ENCODE peak calls at places on chromosomes 1 and 21, in eight cellular contexts. M is heart left ventricle, K is K562, L is prostate gland, T is ovary, X is erythroblast, V is vagina, C is testis. R is an unnamed sample.

GRCh38 chr21:35585155-35585554 is 475.2 kb downstream of the SETD4 start:
- DNase-seq in X (no peak), M (no peak), K (no peak), C (no peak), V (no peak), T (no peak), L (no peak), R (no peak)

GRCh38 chr1:199490804-199491527 is 536.5 kb upstream of the NR5A2 start:
- DNase-seq in V (no peak), M (no peak), K (no peak), X (no peak), T (no peak), C (no peak), L (no peak), R (no peak)

GRCh38 chr1:151867321-151867720 is 13.8 kb upstream of the THEM5 start:
- DNase-seq in C (no peak), X (no peak), M (no peak), V (no peak), L (no peak), K (no peak), T (no peak), R (no peak)

GRCh38 chr1:247079141-247079874 is 697 bp upstream of the ZNF670 start:
- DNase-seq in K (no peak), C (peak), X (peak), M (no peak), T (no peak), L (no peak), V (no peak), R (no peak)

GRCh38 chr1:186424539-186424938 is 36.4 kb downstream of the PDC start:
- DNase-seq in K (no peak), C (peak), V (no peak), T (no peak), L (no peak), X (peak), M (peak), R (no peak)

GRCh38 chr1:247905899-247906503 is 10.6 kb downstream of the OR2W3 start:
- DNase-seq in X (peak), M (no peak), C (no peak), L (no peak), T (no peak), K (no peak), V (no peak), R (no peak)

GRCh38 chr21:35619184-35619583 is 441.1 kb downstream of the SETD4 start:
- DNase-seq in K (no peak), L (no peak), M (no peak), X (no peak), V (no peak), C (no peak), T (no peak), R (no peak)

GRCh38 chr1:155940531-155940992 is 876 bp upstream of the RXFP4 start:
- DNase-seq in K (no peak), L (no peak), M (no peak), C (peak), X (peak), V (no peak), T (peak), R (peak)

GRCh38 chr1:202979459-202979858 is 12.4 kb upstream of the CYB5R1 start:
- DNase-seq in M (no peak), K (no peak), X (no peak), T (no peak), L (no peak), C (no peak), V (no peak), R (no peak)

GRCh38 chr1:185733818-185734709 is at the start of gene HMCN1:
- DNase-seq in X (peak), L (peak), T (peak), M (peak), K (peak), V (peak), C (peak), R (peak)

GRCh38 chr1:89610457-89610991 is 22.4 kb upstream of the LRRC8C start:
- DNase-seq in T (no peak), X (no peak), V (no peak), L (no peak), M (no peak), C (no peak), K (no peak), R (no peak)

GRCh38 chr1:67753776-67754525 is 69.0 kb downstream of the GADD45A start:
- DNase-seq in T (no peak), L (no peak), C (no peak), K (peak), X (no peak), V (no peak), M (no peak), R (no peak)

GRCh38 chr1:45014403-45015028 is 2.5 kb downstream of the UROD start:
- DNase-seq in K (peak), L (peak), T (peak), X (peak), V (no peak), M (peak), C (peak), R (peak)

GRCh38 chr1:77978293-77978968 is 441 bp downstream of the FUBP1 start:
- DNase-seq in L (peak), K (peak), V (peak), M (peak), C (peak), X (peak), T (peak), R (peak)
- TF ChIP-seq POLR2A in L (peak), K (peak), V (peak), M (no peak), C (no peak), X (peak), T (no peak), R (no peak)

DNA sequence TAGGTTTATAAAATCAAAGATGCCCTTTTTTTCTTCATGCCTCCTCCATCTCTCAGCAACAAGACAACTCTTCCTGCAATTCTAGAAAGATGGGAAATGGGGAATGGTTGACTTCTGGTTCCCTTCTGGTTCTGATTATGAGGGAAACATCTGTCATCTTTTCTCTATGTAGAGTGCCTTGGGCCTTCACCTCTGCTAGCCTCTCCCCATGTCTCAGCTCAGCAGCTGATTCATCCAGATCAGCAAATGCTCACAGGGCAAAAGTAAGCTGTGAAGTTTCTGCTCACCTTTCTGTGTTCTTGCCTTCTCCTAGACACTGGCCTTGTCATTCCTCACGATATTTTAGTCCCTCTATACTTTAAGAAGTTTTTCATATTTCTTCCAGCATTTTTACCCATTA is 17.8 kb upstream of the BECN2 start:
- DNase-seq in C (no peak), X (no peak), M (no peak), L (no peak), V (no peak), K (no peak), T (no peak), R (no peak)
- TF ChIP-seq POLR2A in C (no peak), X (no peak), M (no peak), L (no peak), V (no peak), K (no peak), T (no peak), R (no peak)

GRCh38 chr1:235504122-235504493 is at the start of gene B3GALNT2:
- DNase-seq in M (no peak), X (no peak), L (no peak), K (no peak), T (no peak), V (no peak), C (no peak), R (no peak)
- TF ChIP-seq POLR2A in M (peak), X (peak), L (peak), K (peak), T (peak), V (peak), C (peak), R (peak)

DNA sequence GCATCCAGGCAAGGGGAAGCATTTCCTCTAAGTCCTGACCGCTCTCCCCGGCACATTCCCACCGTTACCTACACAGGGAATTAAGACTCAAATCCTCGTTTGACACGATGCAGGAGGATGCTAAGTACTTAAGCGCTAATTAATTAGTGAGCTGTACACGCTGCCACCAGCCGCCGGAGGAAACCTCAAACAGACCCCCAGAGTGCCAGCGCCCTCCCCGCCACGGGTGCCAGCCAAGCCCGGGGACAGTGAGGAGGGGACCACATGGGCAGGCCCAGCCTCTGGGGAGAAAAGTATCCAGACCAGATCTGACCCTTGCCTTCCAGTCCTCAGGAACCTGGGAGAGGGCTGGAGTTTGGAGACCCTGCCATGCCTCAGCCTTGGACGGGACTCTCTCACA is 17.4 kb upstream of the CASZ1 start:
- DNase-seq in K (no peak), L (no peak), T (no peak), X (no peak), V (no peak), C (no peak), M (no peak), R (no peak)
- TF ChIP-seq POLR2A in K (no peak), L (no peak), T (no peak), X (no peak), V (no peak), C (no peak), M (no peak), R (no peak)

GRCh38 chr21:42534361-42534900 is 20.8 kb downstream of the SLC37A1 start:
- DNase-seq in L (no peak), V (no peak), M (peak), X (no peak), C (no peak), K (no peak), T (no peak), R (no peak)

GRCh38 chr21:42535602-42536171 is 22.0 kb downstream of the SLC37A1 start:
- DNase-seq in T (no peak), K (no peak), C (no peak), L (no peak), V (no peak), X (no peak), M (no peak), R (no peak)

GRCh38 chr21:42533963-42534355 is 20.3 kb downstream of the SLC37A1 start:
- DNase-seq in T (no peak), K (no peak), X (no peak), L (no peak), M (no peak), V (no peak), C (no peak), R (no peak)

GRCh38 chr21:42533306-42533962 is 19.8 kb downstream of the SLC37A1 start:
- DNase-seq in C (no peak), K (no peak), X (no peak), T (no peak), M (no peak), L (no peak), V (no peak), R (no peak)

GRCh38 chr21:42534901-42535378 is 21.3 kb downstream of the SLC37A1 start:
- DNase-seq in X (no peak), M (no peak), T (no peak), C (no peak), L (no peak), K (no peak), V (no peak), R (no peak)
- TF ChIP-seq POLR2A in X (no peak), M (no peak), T (no peak), C (no peak), L (no peak), K (no peak), V (no peak), R (no peak)

DNA sequence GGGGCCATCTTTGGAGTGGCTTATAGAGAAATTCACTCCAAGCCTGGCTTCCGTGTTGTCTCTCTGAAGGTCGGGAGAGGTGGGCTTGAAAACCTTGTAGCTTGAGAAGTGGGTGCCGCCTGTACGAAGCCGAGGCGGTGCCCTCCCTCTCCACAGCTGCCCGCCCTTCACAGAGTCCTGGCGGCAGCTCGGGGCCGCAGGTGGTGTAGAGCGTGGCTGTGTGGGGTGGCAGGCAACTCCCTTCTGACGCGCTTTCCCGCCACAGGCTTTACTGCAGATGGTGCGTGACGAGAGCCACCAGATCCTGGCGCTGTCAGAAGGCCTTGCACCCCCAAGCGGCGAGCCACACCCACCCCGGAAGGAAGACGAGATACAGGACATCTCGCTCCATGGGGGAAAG is 33.1 kb upstream of the DIP2A start:
- DNase-seq in C (no peak), T (no peak), X (no peak), L (no peak), V (no peak), M (no peak), K (no peak), R (no peak)
- TF ChIP-seq POLR2A in C (no peak), T (no peak), X (no peak), L (no peak), V (no peak), M (no peak), K (no peak), R (no peak)

GRCh38 chr1:228143480-228144212 is 3.6 kb downstream of the GUK1 start:
- DNase-seq in K (no peak), L (no peak), C (no peak), M (no peak), T (no peak), X (no peak), V (no peak), R (no peak)

GRCh38 chr1:228142616-228143203 is 2.6 kb downstream of the GUK1 start:
- DNase-seq in K (no peak), M (no peak), X (no peak), V (peak), L (no peak), C (no peak), T (no peak), R (no peak)

GRCh38 chr1:228140724-228141081 is 624 bp downstream of the GUK1 start:
- DNase-seq in V (peak), M (no peak), T (no peak), X (no peak), L (no peak), C (no peak), K (no peak), R (no peak)

GRCh38 chr1:228141082-228141870 is 1.2 kb downstream of the GUK1 start:
- DNase-seq in C (peak), V (peak), L (no peak), M (peak), T (peak), X (peak), K (no peak), R (no peak)

DNA sequence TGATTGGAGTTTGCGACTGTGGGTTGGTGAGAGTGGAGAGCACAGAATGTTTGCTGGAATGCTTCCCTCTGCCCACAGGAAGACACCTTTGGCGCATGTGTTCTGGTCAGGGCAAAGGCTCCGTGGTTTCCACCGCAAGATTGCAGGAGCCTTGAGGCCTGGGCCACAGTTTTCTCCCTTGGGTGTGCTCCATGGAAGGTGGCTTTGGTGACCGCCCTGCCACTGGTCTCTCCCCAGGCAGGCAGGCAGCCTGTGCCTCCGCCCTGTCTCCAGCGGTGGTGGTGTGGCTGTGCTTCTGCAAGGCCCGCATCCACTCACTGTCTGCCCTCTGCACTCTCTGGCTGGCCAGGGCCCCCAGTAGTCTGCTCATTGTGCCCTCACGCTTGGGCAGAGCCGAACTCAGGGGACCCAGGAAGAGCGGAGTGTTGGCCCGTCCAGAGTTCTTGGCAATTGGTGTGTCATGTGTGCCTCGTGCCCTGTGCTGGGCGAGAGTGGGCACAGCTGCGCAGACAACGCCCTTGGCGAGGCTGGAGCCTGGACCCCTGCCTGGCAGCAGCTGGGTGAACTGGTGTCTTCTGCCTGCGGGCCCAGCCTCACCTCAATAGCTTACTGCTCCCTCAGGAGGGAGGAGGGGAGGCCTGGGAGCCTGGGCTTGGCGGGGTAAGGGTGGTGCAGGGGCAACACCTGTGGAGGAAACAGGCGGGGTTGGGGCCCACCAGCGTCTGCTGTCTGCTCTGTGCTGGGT is 2.0 kb downstream of the GUK1 start:
- DNase-seq in T (no peak), K (no peak), M (peak), L (no peak), V (peak), C (no peak), X (no peak), R (no peak)
- TF ChIP-seq POLR2A in T (no peak), K (no peak), M (no peak), L (no peak), V (no peak), C (no peak), X (no peak), R (no peak)

DNA sequence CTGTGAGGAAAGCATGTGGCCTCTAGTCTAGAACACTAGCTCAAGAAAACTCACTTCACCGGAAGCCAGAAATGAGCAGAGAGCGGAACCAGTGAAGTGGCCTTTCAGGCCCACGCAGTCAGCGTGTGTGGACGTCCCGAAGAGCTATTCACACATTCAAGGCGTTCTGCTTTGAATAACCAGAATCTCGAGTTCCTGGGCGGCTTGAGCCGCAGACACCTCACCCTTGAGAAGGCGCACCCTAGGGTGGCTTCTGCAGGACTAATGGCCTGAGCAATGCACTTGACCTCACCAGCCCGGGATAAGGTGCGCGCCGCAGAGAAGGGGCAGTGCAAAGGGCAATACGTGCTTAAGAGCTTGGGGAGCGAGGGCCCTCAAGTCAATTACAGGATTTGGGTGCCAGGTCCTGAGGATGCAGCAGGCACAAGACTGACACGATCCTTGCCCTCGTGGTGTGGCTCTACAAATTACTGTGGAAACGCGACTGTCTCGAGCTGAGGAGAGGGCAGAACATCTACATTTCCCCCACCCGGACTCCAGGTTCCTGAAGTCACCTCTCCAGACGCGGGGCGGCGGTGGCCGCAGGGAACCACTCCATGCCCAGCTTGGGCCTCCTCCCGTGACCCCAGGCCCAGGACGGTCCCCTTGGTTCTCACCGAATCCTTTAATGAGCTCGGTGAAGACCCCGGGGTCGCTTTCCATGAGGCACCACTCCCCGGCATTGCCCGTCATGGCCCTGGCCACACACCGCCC is 455 bp downstream of the UCHL5 start:
- DNase-seq in K (peak), C (peak), T (no peak), M (peak), V (peak), L (peak), X (peak), R (no peak)
- TF ChIP-seq POLR2A in K (peak), C (no peak), T (no peak), M (no peak), V (no peak), L (no peak), X (no peak), R (no peak)

DNA sequence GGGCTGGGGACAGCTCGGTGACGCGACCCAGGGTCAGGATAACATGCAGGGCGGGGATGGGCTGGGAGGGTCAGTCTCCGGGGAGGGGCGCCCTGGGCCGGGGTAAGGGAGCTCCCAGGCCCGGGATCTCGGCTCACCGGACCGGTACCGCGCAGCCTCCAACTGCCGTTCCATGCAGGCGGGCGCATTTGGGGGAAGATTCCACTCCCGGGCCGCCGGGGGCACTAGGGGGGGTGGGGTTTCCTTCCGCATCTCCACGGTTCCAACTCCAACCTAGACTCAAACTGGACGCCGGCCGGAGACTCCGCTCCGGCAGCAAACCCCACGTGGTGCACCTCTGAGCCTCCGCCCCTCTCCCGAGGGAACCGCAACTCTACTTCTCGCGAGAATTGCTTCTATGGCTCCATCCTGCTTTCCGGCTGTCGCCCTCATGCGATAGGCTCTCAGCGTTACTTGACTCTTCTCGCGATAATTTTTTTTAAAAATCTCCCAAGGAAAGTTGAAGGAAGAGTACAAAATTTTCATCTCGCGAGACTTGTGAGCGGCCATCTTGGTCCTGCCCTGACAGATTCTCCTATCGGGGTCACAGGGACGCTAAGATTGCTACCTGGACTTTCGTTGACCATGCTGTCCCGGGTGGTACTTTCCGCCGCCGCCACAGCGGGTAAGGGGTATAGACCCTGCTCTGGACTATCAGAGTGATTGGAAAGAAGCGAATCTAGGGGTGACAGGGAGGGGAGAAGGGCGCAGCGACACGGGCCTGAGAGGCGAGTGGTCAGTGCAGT is at the start of the genes ATP5PB and WDR77:
- DNase-seq in C (peak), M (peak), K (peak), L (peak), X (peak), V (peak), T (peak), R (peak)
- TF ChIP-seq POLR2A in C (no peak), M (no peak), K (peak), L (peak), X (peak), V (no peak), T (peak), R (peak)